ENCODE peak calls at places on chromosomes 4 and X, in six cellular contexts. I, J, W, N, G and P are unnamed samples. For H3K4me1, the result is how much of the 10 kb centered on the place peaks cover.

GRCh38 chr4:55125763-55126541 is 557 bp upstream of the KDR start:
- DNase-seq in I (no peak), J (peak), W (peak), N (peak), G (peak), P (peak)

GRCh38 chr4:154033921-154034320 is 245.0 kb upstream of the SFRP2 start:
- DNase-seq in I (no peak), J (no peak), W (no peak), N (no peak), G (no peak), P (no peak)

GRCh38 chr4:10201356-10202223 is 85.0 kb upstream of the WDR1 start:
- DNase-seq in I (no peak), J (no peak), W (no peak), N (no peak), G (no peak), P (no peak)

GRCh38 chrX:119236599-119237525 is 777 bp downstream of the PGRMC1 start:
- DNase-seq in I (no peak), J (peak), W (peak), N (peak), G (peak), P (no peak)

GRCh38 chr4:183912585-183912984 is 7.5 kb downstream of the STOX2 start:
- DNase-seq in I (no peak), J (no peak), W (no peak), N (no peak), G (no peak), P (no peak)

GRCh38 chr4:123352240-123352945 is 44.2 kb upstream of the SPRY1 start:
- DNase-seq in I (no peak), J (no peak), W (peak), N (no peak), G (no peak), P (no peak)

GRCh38 chr4:112099701-112100289 is 45.5 kb upstream of the FAM241A start:
- DNase-seq in I (peak), J (peak), W (no peak), N (no peak), G (no peak), P (no peak)

GRCh38 chrX:73916931-73917657 is 354.1 kb downstream of the CHIC1 start:
- DNase-seq in I (peak), J (peak), W (no peak), N (no peak), G (no peak), P (no peak)

GRCh38 chrX:133218329-133218728 is at the start of gene TFDP3:
- DNase-seq in I (no peak), J (no peak), W (no peak), N (no peak), G (no peak), P (no peak)

GRCh38 chr4:113499166-113499565 is 262.4 kb downstream of the CAMK2D start:
- DNase-seq in I (no peak), J (no peak), W (no peak), N (no peak), G (no peak), P (no peak)

GRCh38 chr4:184473265-184473514 is 1.2 kb downstream of the IRF2 start:
- DNase-seq in I (no peak), J (no peak), W (no peak), N (no peak), G (peak), P (no peak)

GRCh38 chr4:177380730-177381287 is 61.4 kb downstream of the AGA start:
- DNase-seq in I (no peak), J (peak), W (no peak), N (no peak), G (peak), P (no peak)

GRCh38 chr4:37758226-37758625 is 68.3 kb upstream of the PGM2 start:
- DNase-seq in I (no peak), J (no peak), W (no peak), N (peak), G (no peak), P (no peak)

GRCh38 chrX:53251307-53251706 is 26.3 kb upstream of the KDM5C start:
- DNase-seq in I (no peak), J (peak), W (no peak), N (no peak), G (no peak), P (no peak)

GRCh38 chr4:3251691-3252479 is 2.9 kb downstream of the MSANTD1 start:
- DNase-seq in I (no peak), J (no peak), W (no peak), N (peak), G (no peak), P (peak)

GRCh38 chrX:113390531-113390930 is 549.9 kb upstream of the AMOT start:
- DNase-seq in I (no peak), J (no peak), W (no peak), N (no peak), G (no peak), P (no peak)

GRCh38 chr4:20773144-20773997 is 73.1 kb downstream of the PACRGL start:
- DNase-seq in I (peak), J (peak), W (peak), N (peak), G (peak), P (no peak)

GRCh38 chr4:54423066-54423465 is 194.0 kb downstream of the PDGFRA start:
- DNase-seq in I (no peak), J (no peak), W (no peak), N (no peak), G (no peak), P (no peak)

GRCh38 chr4:1578968-1579833 is 104.9 kb downstream of the FAM53A start:
- DNase-seq in I (peak), J (peak), W (peak), N (peak), G (peak), P (peak)

GRCh38 chr4:183691006-183691405 is 31.9 kb downstream of the TRAPPC11 start:
- DNase-seq in I (no peak), J (no peak), W (no peak), N (no peak), G (no peak), P (no peak)

GRCh38 chrX:6852121-6852520 is 295.4 kb upstream of the STS start:
- DNase-seq in I (no peak), J (no peak), W (no peak), N (no peak), G (no peak), P (no peak)

GRCh38 chr4:30718021-30718888 is 1.9 kb upstream of the PCDH7 start:
- DNase-seq in I (no peak), J (peak), W (peak), N (peak), G (peak), P (no peak)

GRCh38 chrX:68695206-68695845 is 47.9 kb downstream of the STARD8 start:
- DNase-seq in I (no peak), J (no peak), W (no peak), N (no peak), G (no peak), P (no peak)

GRCh38 chrX:68697036-68697435 is 49.6 kb downstream of the STARD8 start:
- DNase-seq in I (no peak), J (no peak), W (no peak), N (no peak), G (no peak), P (no peak)

GRCh38 chrX:68694429-68695205 is 47.2 kb downstream of the STARD8 start:
- DNase-seq in I (no peak), J (no peak), W (no peak), N (no peak), G (no peak), P (no peak)

GRCh38 chrX:68697465-68698125 is 50.1 kb downstream of the STARD8 start:
- DNase-seq in I (no peak), J (no peak), W (no peak), N (no peak), G (no peak), P (no peak)

DNA sequence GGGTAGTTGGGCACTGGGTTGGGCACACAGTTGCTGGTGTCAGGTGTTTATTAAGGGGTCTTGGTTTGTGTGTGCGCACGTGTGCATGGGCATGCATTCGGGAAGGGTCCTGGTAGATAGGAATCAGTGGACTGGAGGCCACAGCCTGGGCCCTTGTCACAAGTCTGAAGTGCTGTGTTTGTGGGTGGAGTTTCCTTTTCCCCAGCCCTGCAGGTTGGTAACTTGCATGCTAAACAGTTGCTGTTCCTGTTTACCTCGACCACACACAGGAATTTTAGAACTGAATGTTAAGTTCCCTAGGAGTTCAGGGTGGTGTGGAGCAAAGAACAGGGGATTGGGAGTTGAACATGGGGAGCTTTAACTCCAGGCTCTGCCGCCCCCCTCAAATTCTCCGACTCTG is 48.8 kb downstream of the STARD8 start:
- DNase-seq in I (no peak), J (no peak), W (no peak), N (no peak), G (no peak), P (no peak)
- H3K4me1 ChIP-seq in I (under half), J (under half), W (under half), N (under half), G (under half), P (under half)

GRCh38 chr4:48341776-48342558 is 638 bp downstream of the SLAIN2 start:
- DNase-seq in I (no peak), J (peak), W (peak), N (peak), G (peak), P (peak)
- TF ChIP-seq CTCF in I (no peak), J (no peak), W (no peak), N (no peak), G (no peak), P (no peak)

DNA sequence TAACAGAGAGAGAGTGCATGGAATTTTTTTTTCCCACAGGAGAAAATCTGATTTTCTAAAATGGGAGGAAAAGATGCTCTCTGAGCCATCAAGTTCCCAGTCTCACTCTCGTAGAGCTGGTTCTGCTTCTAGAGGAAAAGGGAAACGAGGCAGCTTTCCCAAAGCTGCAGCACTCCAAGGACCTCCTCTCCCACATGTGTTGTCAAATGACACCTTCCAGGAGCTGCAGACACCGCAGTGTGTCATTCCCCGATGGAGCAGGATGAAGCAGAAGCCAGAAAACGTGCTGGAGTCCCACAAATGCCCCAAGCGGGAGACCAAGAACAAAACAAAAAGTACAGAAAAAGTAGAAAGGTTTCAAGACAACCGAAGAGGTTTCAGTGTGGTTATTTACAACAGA is 348.1 kb downstream of the ARHGAP10 start:
- DNase-seq in I (no peak), J (no peak), W (no peak), N (no peak), G (no peak), P (no peak)
- H3K4me1 ChIP-seq in I (under half), J (under half), W (under half), N (under half), G (under half), P (under half)

DNA sequence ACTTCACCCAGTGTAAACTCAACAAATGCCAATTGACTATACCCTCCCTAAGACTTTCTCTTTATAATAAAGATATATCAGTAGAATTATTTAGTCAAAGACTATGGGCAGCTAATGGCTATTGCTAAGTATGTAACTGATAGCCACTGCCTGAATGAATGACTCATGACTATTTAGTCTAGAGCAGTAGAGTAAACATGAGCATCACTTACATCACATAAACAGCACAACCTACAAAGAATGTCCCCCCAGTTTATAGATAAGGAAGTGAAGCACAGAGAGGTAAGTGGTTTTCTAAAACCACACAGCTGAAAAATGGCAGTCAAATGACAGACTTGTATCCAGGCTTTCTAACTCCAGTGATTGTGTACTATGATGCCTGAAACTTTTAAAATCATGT is 507.0 kb downstream of the PPARGC1A start:
- DNase-seq in I (no peak), J (no peak), W (no peak), N (no peak), G (no peak), P (no peak)
- TF ChIP-seq CTCF in I (no peak), J (no peak), W (no peak), N (no peak), G (no peak), P (no peak)

GRCh38 chr4:98210293-98210692 is 50.9 kb upstream of the RAP1GDS1 start:
- DNase-seq in I (no peak), J (no peak), W (no peak), N (no peak), G (no peak), P (no peak)
- H3K4me1 ChIP-seq in I (under half), J (under half), W (under half), N (under half), G (under half), P (under half)

GRCh38 chr4:77465271-77465670 is 140.3 kb upstream of the CXCL13 start:
- DNase-seq in I (no peak), J (no peak), W (peak), N (no peak), G (peak), P (no peak)
- TF ChIP-seq CTCF in I (peak), J (peak), W (peak), N (no peak), G (peak), P (no peak)

GRCh38 chr4:40205259-40206198 is 8.7 kb downstream of the RHOH start:
- DNase-seq in I (no peak), J (no peak), W (no peak), N (no peak), G (no peak), P (no peak)
- H3K4me1 ChIP-seq in I (under half), J (under half), W (under half), N (under half), G (under half), P (under half)

GRCh38 chrX:55451125-55451524 is 802 bp upstream of the MAGEH1 start:
- DNase-seq in I (no peak), J (no peak), W (no peak), N (no peak), G (no peak), P (no peak)

GRCh38 chrX:55451990-55452824 is at the start of gene MAGEH1:
- DNase-seq in I (no peak), J (peak), W (peak), N (peak), G (peak), P (peak)

GRCh38 chrX:55451626-55451989 is 319 bp upstream of the MAGEH1 start:
- DNase-seq in I (no peak), J (no peak), W (no peak), N (no peak), G (no peak), P (no peak)

GRCh38 chrX:55452825-55453124 is 848 bp downstream of the MAGEH1 start:
- DNase-seq in I (no peak), J (no peak), W (no peak), N (no peak), G (no peak), P (no peak)

GRCh38 chrX:55450259-55450658 is 1.7 kb upstream of the MAGEH1 start:
- DNase-seq in I (no peak), J (peak), W (peak), N (no peak), G (no peak), P (no peak)
- TF ChIP-seq CTCF in I (no peak), J (peak), W (peak), N (no peak), G (no peak), P (no peak)

GRCh38 chr4:4854649-4855292 is 4.7 kb upstream of the MSX1 start:
- DNase-seq in I (no peak), J (peak), W (no peak), N (no peak), G (no peak), P (no peak)
- H3K4me1 ChIP-seq in I (under half), J (half or more), W (under half), N (under half), G (under half), P (under half)